ENCODE peak calls at places on chromosome 5, in ten cellular contexts. N is MM.1S; Z is islet precursor cell; S is CD4-positive, alpha-beta T cell; C is C1 segment of cervical spinal cord; Y is NCI-H1436; I is AG09319; A is effector CD8-positive, alpha-beta T cell; R is cerebellar cortex; T is HFFc6. J is an unnamed sample.

GRCh38 chr5:74212336-74212735 is 428.2 kb downstream of the ENC1 start:
- DNase-seq in N (peak), Z (peak), S (no peak), C (no peak), Y (no peak), I (no peak), A (no peak), R (peak), T (peak), J (peak)

GRCh38 chr5:148969291-148969690 is 93.6 kb downstream of the SH3TC2 start:
- DNase-seq in N (no peak), Z (no peak), S (no peak), C (no peak), Y (no peak), I (no peak), A (no peak), R (no peak), T (peak), J (no peak)

GRCh38 chr5:159208508-159209437 is 580 bp downstream of the RNF145 start:
- DNase-seq in N (no peak), Z (peak), S (peak), C (peak), Y (no peak), I (no peak), A (peak), R (peak), T (no peak), J (peak)

GRCh38 chr5:44932922-44933585 is 124.3 kb downstream of the MRPS30 start:
- DNase-seq in N (peak), Z (no peak), S (no peak), C (no peak), Y (no peak), I (no peak), A (no peak), R (no peak), T (no peak), J (no peak)

GRCh38 chr5:116613445-116613844 is 38.8 kb upstream of the SEMA6A start:
- DNase-seq in N (no peak), Z (no peak), S (no peak), C (no peak), Y (no peak), I (no peak), A (no peak), R (no peak), T (no peak), J (no peak)

GRCh38 chr5:175671013-175671412 is 13.1 kb downstream of the HRH2 start:
- DNase-seq in N (no peak), Z (no peak), S (no peak), C (no peak), Y (no peak), I (no peak), A (no peak), R (no peak), T (no peak), J (no peak)

GRCh38 chr5:75551471-75551870 is 39.8 kb downstream of the POLK start:
- DNase-seq in N (no peak), Z (no peak), S (no peak), C (no peak), Y (no peak), I (no peak), A (no peak), R (no peak), T (peak), J (no peak)

GRCh38 chr5:31965227-31965626 is 208.9 kb downstream of the GOLPH3 start:
- DNase-seq in N (no peak), Z (no peak), S (no peak), C (no peak), Y (no peak), I (no peak), A (no peak), R (no peak), T (no peak), J (no peak)

GRCh38 chr5:96093340-96093739 is 131.7 kb upstream of the ELL2 start:
- DNase-seq in N (no peak), Z (no peak), S (no peak), C (no peak), Y (no peak), I (no peak), A (no peak), R (no peak), T (no peak), J (no peak)

GRCh38 chr5:16229357-16229940 is 49.9 kb upstream of the MARCHF11 start:
- DNase-seq in N (no peak), Z (no peak), S (no peak), C (no peak), Y (no peak), I (no peak), A (no peak), R (no peak), T (no peak), J (no peak)

GRCh38 chr5:121870489-121870888 is 18.8 kb downstream of the FTMT start:
- DNase-seq in N (no peak), Z (no peak), S (no peak), C (no peak), Y (no peak), I (no peak), A (no peak), R (peak), T (no peak), J (no peak)

GRCh38 chr5:134543820-134544692 is 18.6 kb downstream of the JADE2 start:
- DNase-seq in N (no peak), Z (peak), S (peak), C (no peak), Y (peak), I (no peak), A (no peak), R (no peak), T (no peak), J (peak)

GRCh38 chr5:1897386-1897785 is 14.7 kb upstream of the IRX4 start:
- DNase-seq in N (no peak), Z (no peak), S (no peak), C (no peak), Y (no peak), I (no peak), A (no peak), R (no peak), T (no peak), J (no peak)

GRCh38 chr5:150000990-150001659 is 586 bp downstream of the HMGXB3 start:
- DNase-seq in N (peak), Z (peak), S (peak), C (peak), Y (no peak), I (no peak), A (peak), R (peak), T (peak), J (peak)

GRCh38 chr5:37206733-37207132 is 42.4 kb downstream of the CPLANE1 start:
- DNase-seq in N (no peak), Z (no peak), S (no peak), C (no peak), Y (no peak), I (no peak), A (no peak), R (no peak), T (no peak), J (no peak)

GRCh38 chr5:75089137-75089536 is 36.8 kb upstream of the GCNT4 start:
- DNase-seq in N (no peak), Z (peak), S (no peak), C (no peak), Y (no peak), I (no peak), A (no peak), R (no peak), T (no peak), J (no peak)

GRCh38 chr5:90876366-90876765 is 317.8 kb downstream of the ADGRV1 start:
- DNase-seq in N (no peak), Z (no peak), S (no peak), C (no peak), Y (no peak), I (no peak), A (no peak), R (no peak), T (no peak), J (peak)

GRCh38 chr5:68377733-68378132 is 162.2 kb downstream of the PIK3R1 start:
- DNase-seq in N (no peak), Z (no peak), S (no peak), C (no peak), Y (no peak), I (no peak), A (no peak), R (no peak), T (no peak), J (no peak)

GRCh38 chr5:54361683-54362411 is 51.5 kb upstream of the ARL15 start:
- DNase-seq in N (no peak), Z (no peak), S (no peak), C (no peak), Y (no peak), I (no peak), A (no peak), R (no peak), T (no peak), J (no peak)

GRCh38 chr5:141866111-141866510 is 12.1 kb downstream of the PCDH1 start:
- DNase-seq in N (no peak), Z (peak), S (no peak), C (peak), Y (no peak), I (no peak), A (no peak), R (peak), T (no peak), J (peak)

GRCh38 chr5:72510610-72511121 is 3.5 kb upstream of the ZNF366 start:
- DNase-seq in N (no peak), Z (peak), S (no peak), C (peak), Y (no peak), I (no peak), A (no peak), R (no peak), T (peak), J (peak)

GRCh38 chr5:65816729-65817128 is 94.7 kb downstream of the NLN start:
- DNase-seq in N (no peak), Z (no peak), S (no peak), C (no peak), Y (no peak), I (no peak), A (no peak), R (no peak), T (no peak), J (no peak)

GRCh38 chr5:169861433-169861832 is 118.9 kb downstream of the INSYN2B start:
- DNase-seq in N (no peak), Z (no peak), S (no peak), C (no peak), Y (no peak), I (no peak), A (no peak), R (no peak), T (no peak), J (peak)

GRCh38 chr5:143506881-143507552 is 103.5 kb upstream of the NR3C1 start:
- DNase-seq in N (no peak), Z (no peak), S (no peak), C (no peak), Y (no peak), I (peak), A (no peak), R (peak), T (peak), J (peak)

GRCh38 chr5:64835266-64835665 is 66.5 kb downstream of the CWC27 start:
- DNase-seq in N (no peak), Z (no peak), S (no peak), C (no peak), Y (no peak), I (no peak), A (no peak), R (no peak), T (no peak), J (no peak)

GRCh38 chr5:111848374-111848914 is 91.5 kb upstream of the NREP start:
- DNase-seq in N (no peak), Z (no peak), S (no peak), C (no peak), Y (no peak), I (no peak), A (no peak), R (no peak), T (no peak), J (no peak)

GRCh38 chr5:74945561-74946165 is 79.5 kb upstream of the FAM169A start:
- DNase-seq in N (no peak), Z (no peak), S (no peak), C (no peak), Y (no peak), I (no peak), A (no peak), R (peak), T (no peak), J (no peak)

GRCh38 chr5:116771466-116772151 is 197.0 kb upstream of the SEMA6A start:
- DNase-seq in N (no peak), Z (peak), S (no peak), C (no peak), Y (no peak), I (no peak), A (no peak), R (no peak), T (no peak), J (no peak)

GRCh38 chr5:174877987-174878386 is 153.6 kb downstream of the MSX2 start:
- DNase-seq in N (no peak), Z (no peak), S (no peak), C (no peak), Y (no peak), I (no peak), A (no peak), R (no peak), T (no peak), J (no peak)

GRCh38 chr5:93189707-93190120 is 391.3 kb downstream of the NR2F1-AS1 start:
- DNase-seq in N (no peak), Z (peak), S (no peak), C (no peak), Y (no peak), I (no peak), A (no peak), R (no peak), T (peak), J (peak)

GRCh38 chr5:135823799-135824366 is 10.6 kb upstream of the SLC25A48 start:
- DNase-seq in N (no peak), Z (no peak), S (no peak), C (no peak), Y (no peak), I (no peak), A (no peak), R (no peak), T (no peak), J (peak)

GRCh38 chr5:473344-474192 is 30.6 kb downstream of the EXOC3 start:
- DNase-seq in N (no peak), Z (peak), S (peak), C (peak), Y (no peak), I (no peak), A (no peak), R (peak), T (peak), J (peak)

GRCh38 chr5:142024771-142025304 is 12.0 kb upstream of the GNPDA1 start:
- DNase-seq in N (peak), Z (peak), S (peak), C (peak), Y (peak), I (peak), A (peak), R (peak), T (peak), J (peak)

GRCh38 chr5:52822437-52822836 is 34.7 kb downstream of the ITGA1 start:
- DNase-seq in N (no peak), Z (no peak), S (no peak), C (no peak), Y (no peak), I (no peak), A (no peak), R (no peak), T (no peak), J (no peak)

GRCh38 chr5:133397986-133398645 is 214.2 kb downstream of the FSTL4 start:
- DNase-seq in N (no peak), Z (peak), S (no peak), C (no peak), Y (no peak), I (no peak), A (no peak), R (no peak), T (no peak), J (no peak)

GRCh38 chr5:97019435-97020117 is 83.7 kb downstream of the LNPEP start:
- DNase-seq in N (no peak), Z (peak), S (no peak), C (no peak), Y (no peak), I (no peak), A (no peak), R (no peak), T (no peak), J (no peak)

GRCh38 chr5:74127377-74128338 is 501.7 kb downstream of the ARHGEF28 start:
- DNase-seq in N (no peak), Z (peak), S (no peak), C (no peak), Y (no peak), I (no peak), A (no peak), R (peak), T (peak), J (no peak)

GRCh38 chr5:67426961-67427630 is 230.5 kb upstream of the CD180 start:
- DNase-seq in N (no peak), Z (no peak), S (no peak), C (no peak), Y (no peak), I (no peak), A (no peak), R (no peak), T (no peak), J (no peak)

GRCh38 chr5:135488727-135489465 is 36.7 kb upstream of the TIFAB start:
- DNase-seq in N (no peak), Z (peak), S (no peak), C (peak), Y (peak), I (peak), A (no peak), R (peak), T (peak), J (peak)